ENCODE peak calls at places on chromosomes 7 and 10, in ten cellular contexts. S is right lobe of liver, Q is heart left ventricle, G is sigmoid colon, J is breast epithelium, L is tibial nerve, T is adrenal gland, F is uterus, M is IMR-90, K is A549. H is an unnamed sample.

GRCh38 chr10:88386204-88386877 is 196.8 kb downstream of the RNLS start:
- DNase-seq in Q (no peak), T (no peak), L (no peak), M (no peak), G (no peak), S (no peak), F (no peak), K (peak), J (no peak), H (no peak)

GRCh38 chr7:6375346-6376101 is 72.2 kb downstream of the DAGLB start:
- DNase-seq in S (no peak), T (no peak), G (no peak), K (no peak), Q (no peak), J (no peak), L (no peak), F (no peak), M (peak), H (no peak)

GRCh38 chr10:48464121-48464870 is 140.6 kb downstream of the ARHGAP22 start:
- DNase-seq in T (no peak), Q (no peak), K (no peak), G (no peak), F (no peak), S (no peak), J (peak), M (no peak), L (no peak), H (no peak)

GRCh38 chr7:54678763-54679396 is 80.1 kb downstream of the SEC61G start:
- DNase-seq in M (no peak), T (no peak), F (no peak), L (no peak), J (no peak), G (no peak), S (no peak), K (peak), Q (no peak), H (no peak)

GRCh38 chr10:65394898-65395297 is 1530.9 kb upstream of the LRRTM3 start:
- DNase-seq in T (no peak), G (no peak), M (no peak), K (peak), L (no peak), F (no peak), J (no peak), Q (no peak), S (no peak), H (no peak)

GRCh38 chr7:134623193-134623592 is 23.5 kb upstream of the BPGM start:
- DNase-seq in G (no peak), T (no peak), F (no peak), Q (no peak), K (no peak), M (no peak), L (no peak), S (no peak), J (no peak), H (no peak)

GRCh38 chr7:32588657-32589056 is 93.4 kb downstream of the AVL9 start:
- DNase-seq in S (no peak), K (peak), L (no peak), M (peak), T (peak), F (no peak), J (no peak), Q (no peak), G (no peak), H (no peak)

GRCh38 chr7:134679006-134679405 is 32.4 kb downstream of the BPGM start:
- DNase-seq in J (no peak), T (no peak), M (no peak), F (no peak), K (no peak), L (no peak), G (no peak), Q (no peak), S (no peak), H (no peak)

GRCh38 chr10:17910144-17910789 is 41.5 kb upstream of the SLC39A12 start:
- DNase-seq in J (no peak), K (peak), M (peak), G (peak), S (no peak), L (no peak), T (peak), Q (peak), F (peak), H (peak)

GRCh38 chr7:133698127-133698526 is 429.0 kb upstream of the LRGUK start:
- DNase-seq in S (no peak), G (no peak), J (no peak), F (no peak), M (peak), L (no peak), Q (no peak), K (no peak), T (no peak), H (no peak)

GRCh38 chr7:117008849-117009531 is 55.7 kb downstream of the ST7 start:
- DNase-seq in G (no peak), M (peak), S (no peak), T (no peak), K (no peak), F (no peak), L (no peak), Q (no peak), J (no peak), H (no peak)

GRCh38 chr7:149564340-149565095 is 66.9 kb upstream of the ZNF746 start:
- DNase-seq in K (no peak), T (peak), J (no peak), L (no peak), Q (no peak), M (no peak), F (no peak), S (no peak), G (no peak), H (no peak)

GRCh38 chr10:22710139-22710745 is 4.1 kb downstream of the PIP4K2A start:
- DNase-seq in J (no peak), S (no peak), F (no peak), M (no peak), T (no peak), Q (no peak), L (no peak), K (no peak), G (no peak), H (no peak)

GRCh38 chr7:26062240-26062603 is 89.8 kb upstream of the NFE2L3 start:
- DNase-seq in G (no peak), T (no peak), M (no peak), Q (no peak), K (no peak), S (no peak), F (no peak), L (no peak), J (no peak), H (no peak)

GRCh38 chr7:133703547-133703946 is 423.6 kb upstream of the LRGUK start:
- DNase-seq in G (no peak), T (no peak), K (no peak), F (no peak), M (peak), S (no peak), L (no peak), Q (no peak), J (no peak), H (no peak)

GRCh38 chr7:120628233-120628632 is 229.7 kb downstream of the TSPAN12 start:
- DNase-seq in Q (no peak), M (no peak), F (no peak), L (no peak), J (no peak), S (no peak), G (no peak), T (no peak), K (no peak), H (no peak)

GRCh38 chr10:59905735-59906416 is 480 bp downstream of the CCDC6 start:
- DNase-seq in K (no peak), S (peak), T (no peak), J (no peak), F (no peak), G (no peak), Q (no peak), L (no peak), M (no peak), H (peak)

GRCh38 chr7:122442929-122443328 is 138.4 kb upstream of the FEZF1 start:
- DNase-seq in J (no peak), T (no peak), F (no peak), Q (no peak), L (no peak), M (no peak), G (no peak), K (no peak), S (no peak), H (no peak)

GRCh38 chr10:60719721-60720120 is 58.6 kb upstream of the CDK1 start:
- DNase-seq in L (no peak), S (no peak), M (no peak), Q (no peak), J (no peak), G (no peak), F (no peak), T (no peak), K (no peak), H (no peak)

GRCh38 chr10:29067161-29067560 is 221.7 kb upstream of the LYZL1 start:
- DNase-seq in G (no peak), S (no peak), T (no peak), Q (no peak), J (no peak), K (no peak), F (no peak), M (peak), L (no peak), H (no peak)

DNA sequence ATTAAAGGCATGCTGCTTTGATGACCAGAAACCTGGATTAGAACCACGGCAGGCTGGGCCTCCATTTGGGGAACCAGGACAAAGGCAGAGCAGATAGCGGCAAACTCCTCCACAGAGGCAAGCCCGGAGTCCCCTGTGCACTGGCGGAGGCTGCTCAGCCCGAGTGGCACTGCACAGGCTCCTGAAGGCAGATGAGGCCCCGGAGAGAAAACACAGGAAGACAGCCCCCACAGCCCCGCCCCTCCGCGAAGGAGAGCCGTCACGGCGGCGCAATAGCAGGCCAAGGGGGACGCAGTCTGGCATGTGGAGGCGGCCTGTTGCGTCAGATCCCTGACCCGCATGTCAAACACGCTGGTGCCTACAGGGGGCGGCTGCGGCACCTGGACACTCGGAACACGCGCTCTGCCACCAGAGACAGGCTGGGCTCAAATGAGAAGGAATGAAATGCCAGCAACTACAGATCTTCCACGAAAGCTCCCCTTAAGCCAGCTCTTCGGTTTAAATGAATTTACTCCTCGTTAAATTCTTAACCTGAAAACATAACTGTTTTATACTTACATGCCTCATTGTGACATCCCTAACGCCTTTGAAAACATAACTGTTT is 128.5 kb downstream of the MAD1L1 start:
- DNase-seq in T (peak), Q (peak), L (peak), S (peak), G (peak), F (peak), M (peak), J (peak), K (peak), H (peak)
- TF ChIP-seq POLR2A in T (peak), Q (no peak), L (no peak), S (no peak), G (no peak), F (peak), M (peak), J (no peak), K (no peak), H (no peak)

DNA sequence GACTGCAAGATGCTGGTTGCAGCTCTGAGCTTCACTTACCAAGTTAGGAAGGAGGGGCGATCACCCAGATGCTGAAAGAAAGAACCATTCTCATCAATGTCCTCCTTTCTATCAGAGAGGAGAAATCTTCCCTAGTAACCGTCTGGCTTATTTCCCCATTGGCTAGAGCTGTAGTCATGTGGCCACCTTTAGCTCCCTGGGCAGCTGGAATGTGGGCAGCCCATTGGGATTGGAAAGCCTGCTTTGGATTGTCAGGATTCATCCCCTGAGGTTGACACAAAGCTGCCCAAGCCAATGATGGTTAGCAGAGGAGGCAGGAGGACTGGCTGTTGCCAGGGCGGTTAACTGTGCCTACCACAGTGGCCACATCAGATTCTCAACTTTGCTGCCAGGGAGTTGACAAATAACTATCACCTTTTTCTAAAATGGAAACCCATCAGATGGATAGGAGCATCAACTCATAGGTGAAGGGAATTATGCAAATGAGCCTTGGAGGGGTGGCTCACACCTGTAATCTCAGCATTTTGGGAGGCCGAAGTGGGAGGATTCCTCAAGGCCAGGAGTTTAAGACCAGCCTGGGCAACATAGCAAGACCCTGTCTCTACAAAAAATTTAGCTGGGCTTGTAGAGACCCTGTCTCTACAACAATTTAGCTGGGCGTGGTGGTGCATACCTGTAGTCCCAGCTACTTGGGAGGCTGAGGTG is 206.4 kb upstream of the GALNT17 start:
- DNase-seq in L (no peak), F (no peak), J (no peak), T (no peak), M (no peak), S (no peak), Q (no peak), K (no peak), G (no peak), H (no peak)
- H3K27ac ChIP-seq in L (no peak), F (no peak), J (no peak), T (no peak), M (no peak), S (no peak), Q (no peak), K (no peak), G (no peak), H (no peak)

GRCh38 chr7:21427861-21428641 is at the start of gene SP4:
- DNase-seq in K (peak), G (peak), S (peak), T (peak), J (peak), Q (peak), F (peak), M (peak), L (peak), H (peak)

GRCh38 chr7:21428642-21428941 is 709 bp downstream of the SP4 start:
- DNase-seq in M (no peak), G (no peak), K (no peak), T (no peak), S (no peak), J (no peak), L (no peak), Q (no peak), F (no peak), H (no peak)

GRCh38 chr7:21426286-21426957 is 1.5 kb upstream of the SP4 start:
- DNase-seq in T (no peak), S (no peak), G (no peak), F (no peak), M (no peak), L (no peak), Q (peak), K (no peak), J (no peak), H (no peak)

GRCh38 chr7:21429021-21429420 is 1.1 kb downstream of the SP4 start:
- DNase-seq in L (no peak), Q (no peak), F (no peak), G (no peak), M (no peak), S (no peak), K (no peak), J (no peak), T (no peak), H (no peak)

GRCh38 chr7:21426958-21427860 is 674 bp upstream of the SP4 start:
- DNase-seq in S (peak), L (peak), F (peak), G (peak), J (peak), T (peak), Q (peak), M (peak), K (peak), H (peak)
- TF ChIP-seq POLR2A in S (peak), L (no peak), F (peak), G (peak), J (peak), T (no peak), Q (peak), M (peak), K (peak), H (peak)

DNA sequence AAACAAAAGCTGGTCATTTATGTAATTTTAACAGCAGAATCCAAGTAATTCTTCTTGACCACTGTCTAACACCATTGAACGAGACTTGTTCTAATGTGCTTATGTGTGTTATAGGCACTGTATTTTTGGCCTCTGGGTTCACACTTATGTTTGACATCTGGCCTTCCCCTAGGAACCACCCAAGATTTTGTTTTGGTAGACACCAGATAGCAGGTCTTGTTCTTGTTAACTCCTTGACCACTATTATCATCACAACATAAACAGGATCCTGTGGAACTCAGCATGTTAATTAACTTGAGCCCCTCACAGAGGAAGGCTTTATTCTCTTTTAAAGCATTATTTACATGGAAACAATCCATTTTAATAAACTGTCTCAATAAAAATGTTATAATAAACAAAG is 167.7 kb downstream of the SEMA3D start:
- DNase-seq in G (no peak), L (no peak), T (no peak), F (no peak), S (no peak), Q (no peak), K (no peak), M (no peak), J (no peak), H (no peak)
- H3K27ac ChIP-seq in G (no peak), L (no peak), T (no peak), F (no peak), S (no peak), Q (no peak), K (peak), M (no peak), J (no peak), H (no peak)

GRCh38 chr7:92451645-92452044 is 4.4 kb downstream of the GATAD1 start:
- DNase-seq in G (no peak), Q (no peak), L (no peak), J (no peak), T (no peak), M (no peak), S (no peak), F (no peak), K (no peak), H (no peak)

GRCh38 chr7:92448185-92448747 is 984 bp downstream of the GATAD1 start:
- DNase-seq in Q (peak), L (peak), J (peak), T (peak), M (peak), G (peak), S (peak), K (peak), F (peak), H (peak)

GRCh38 chr7:92446869-92447238 is 428 bp upstream of the GATAD1 start:
- DNase-seq in Q (no peak), J (no peak), S (no peak), T (peak), F (peak), M (no peak), G (peak), L (no peak), K (no peak), H (peak)

DNA sequence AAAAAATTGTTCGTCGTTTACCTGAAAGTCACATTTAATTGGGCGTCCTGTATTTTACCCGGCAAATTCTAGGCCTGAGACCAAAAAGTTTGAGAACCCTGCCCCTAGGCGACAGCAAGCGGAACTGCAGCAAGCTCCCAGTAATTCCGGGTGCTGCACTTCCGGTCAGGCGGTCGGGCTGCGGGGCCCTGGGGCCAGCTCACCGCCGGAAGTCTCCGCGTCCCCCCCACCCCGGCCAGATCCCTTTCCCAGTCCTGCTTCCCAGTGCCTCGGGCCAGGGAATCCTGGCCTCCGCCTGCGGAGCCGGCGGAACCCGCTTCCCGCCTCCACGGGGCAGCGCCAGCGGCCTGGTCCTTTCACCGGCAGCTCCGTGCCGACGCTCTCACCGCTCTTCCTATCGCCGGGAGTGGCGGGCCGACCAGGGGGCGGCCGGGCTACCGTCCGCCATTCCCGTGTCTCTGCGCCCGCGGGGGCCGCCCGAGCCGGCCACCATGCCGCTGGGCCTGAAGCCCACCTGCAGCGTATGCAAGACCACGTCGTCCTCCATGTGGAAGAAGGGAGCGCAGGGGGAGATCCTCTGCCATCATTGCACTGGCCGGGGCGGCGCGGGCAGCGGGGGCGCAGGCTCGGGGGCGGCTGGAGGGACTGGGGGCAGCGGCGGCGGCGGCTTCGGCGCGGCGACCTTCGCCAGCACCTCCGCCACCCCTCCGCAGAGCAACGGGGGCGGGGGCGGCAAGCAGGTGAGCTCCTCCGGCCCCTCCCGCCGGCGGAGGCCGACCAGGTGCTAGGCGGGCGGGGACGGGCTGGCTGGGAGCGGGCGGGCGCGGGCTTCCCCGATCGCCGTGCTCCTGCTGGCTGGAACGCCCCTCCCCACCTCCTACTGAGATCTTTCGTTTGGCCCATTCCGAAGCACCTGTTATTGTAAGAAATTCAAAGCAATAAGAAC is at the start of gene GATAD1:
- DNase-seq in S (peak), F (peak), G (peak), Q (peak), T (peak), M (peak), J (peak), K (peak), L (peak), H (peak)
- TF ChIP-seq POLR2A in S (peak), F (peak), G (peak), Q (peak), T (peak), M (peak), J (peak), K (peak), L (no peak), H (peak)

GRCh38 chr7:40232242-40232929 is 97.6 kb downstream of the SUGCT start:
- DNase-seq in G (no peak), M (peak), Q (no peak), T (no peak), L (no peak), K (peak), J (no peak), F (no peak), S (no peak), H (peak)

GRCh38 chr7:40234666-40235065 is 99.9 kb downstream of the SUGCT start:
- DNase-seq in F (no peak), L (no peak), K (no peak), S (no peak), T (no peak), Q (no peak), G (no peak), M (no peak), J (no peak), H (no peak)

GRCh38 chr7:40231796-40232195 is 97.0 kb downstream of the SUGCT start:
- DNase-seq in J (no peak), Q (no peak), M (no peak), L (no peak), F (no peak), K (no peak), G (no peak), T (no peak), S (no peak), H (no peak)

GRCh38 chr7:40237731-40238130 is 102.9 kb downstream of the SUGCT start:
- DNase-seq in L (no peak), F (no peak), G (no peak), J (no peak), T (no peak), Q (no peak), K (no peak), M (no peak), S (no peak), H (no peak)

GRCh38 chr7:40234046-40234445 is 99.2 kb downstream of the SUGCT start:
- DNase-seq in L (no peak), T (no peak), G (no peak), J (no peak), F (no peak), K (no peak), S (peak), M (no peak), Q (no peak), H (peak)
- H3K27ac ChIP-seq in L (no peak), T (no peak), G (no peak), J (no peak), F (no peak), K (no peak), S (peak), M (no peak), Q (no peak), H (peak)

GRCh38 chr10:101817542-101818118 is 614 bp downstream of the OGA start:
- DNase-seq in M (peak), G (peak), F (peak), L (peak), J (peak), S (peak), K (peak), T (peak), Q (peak), H (peak)
- TF ChIP-seq POLR2A in M (peak), G (peak), F (peak), L (peak), J (no peak), S (no peak), K (no peak), T (no peak), Q (no peak), H (peak)

GRCh38 chr7:80532153-80532552 is 20.3 kb upstream of the GNAT3 start:
- DNase-seq in K (no peak), M (no peak), J (no peak), L (no peak), S (no peak), Q (no peak), F (no peak), G (no peak), T (no peak), H (no peak)
- H3K27ac ChIP-seq in K (no peak), M (no peak), J (no peak), L (no peak), S (no peak), Q (no peak), F (no peak), G (no peak), T (no peak), H (no peak)

H was measured in transverse colon.